ENCODE peak calls at places on chromosomes 16 and 17, in eight cellular contexts. T is breast epithelium, B is brain microvascular endothelial cell, C is progenitor cell of endocrine pancreas, I is ovary, E is uterus, J is psoas muscle, Y is HCT116. K is an unnamed sample.

GRCh38 chr17:48883171-48883570 is 9.4 kb upstream of the ATP5MC1 start:
- DNase-seq in B (no peak), T (no peak), Y (no peak), C (no peak), I (no peak), J (no peak), E (no peak), K (no peak)

GRCh38 chr17:42456223-42457106 is 2.2 kb upstream of the ATP6V0A1 start:
- DNase-seq in B (no peak), T (no peak), J (no peak), I (no peak), E (no peak), C (no peak), Y (no peak), K (peak)

GRCh38 chr17:82647593-82648164 is 565 bp downstream of the WDR45B start:
- DNase-seq in E (peak), Y (no peak), B (no peak), T (no peak), C (peak), J (peak), I (peak), K (no peak)

GRCh38 chr16:23432176-23433128 is 20.5 kb downstream of the COG7 start:
- DNase-seq in Y (no peak), C (no peak), T (no peak), B (no peak), I (no peak), J (no peak), E (no peak), K (peak)

GRCh38 chr17:50218771-50219315 is 17.4 kb upstream of the COL1A1 start:
- DNase-seq in Y (peak), E (no peak), B (peak), C (no peak), T (no peak), I (no peak), J (no peak), K (peak)

GRCh38 chr16:50505115-50505514 is 43.1 kb upstream of the NKD1 start:
- DNase-seq in C (no peak), Y (no peak), I (no peak), E (no peak), B (no peak), T (no peak), J (no peak), K (no peak)

GRCh38 chr17:42682400-42683384 is at the start of gene CNTNAP1:
- DNase-seq in T (no peak), C (no peak), B (peak), E (peak), Y (no peak), I (peak), J (peak), K (peak)

GRCh38 chr17:2299136-2299535 is 4.4 kb downstream of the SMG6 start:
- DNase-seq in C (no peak), E (no peak), I (no peak), T (no peak), J (no peak), B (no peak), Y (no peak), K (no peak)

GRCh38 chr17:35731932-35732805 is 730 bp downstream of the RASL10B start:
- DNase-seq in I (peak), C (no peak), J (no peak), B (no peak), E (no peak), Y (no peak), T (no peak), K (no peak)

GRCh38 chr17:41812176-41813038 is at the start of gene FKBP10:
- DNase-seq in E (peak), I (peak), B (peak), C (peak), T (no peak), J (peak), Y (peak), K (peak)

GRCh38 chr17:2703181-2703580 is 8.4 kb downstream of the CLUH start:
- DNase-seq in Y (no peak), T (peak), C (no peak), E (no peak), B (no peak), I (no peak), J (no peak), K (no peak)

GRCh38 chr16:65622161-65622560 is 500.3 kb upstream of the CDH11 start:
- DNase-seq in T (no peak), B (no peak), J (no peak), Y (no peak), C (no peak), E (no peak), I (no peak), K (no peak)

GRCh38 chr16:81676571-81677374 is 102.3 kb upstream of the PLCG2 start:
- DNase-seq in C (no peak), I (no peak), E (no peak), J (no peak), B (no peak), T (no peak), Y (no peak), K (no peak)

GRCh38 chr17:28864991-28865849 is 10.4 kb downstream of the ERAL1 start:
- DNase-seq in I (no peak), B (no peak), J (no peak), T (no peak), C (no peak), Y (no peak), E (no peak), K (peak)

GRCh38 chr17:63490321-63490720 is 13.5 kb downstream of the ACE start:
- DNase-seq in C (no peak), B (no peak), T (no peak), I (no peak), E (no peak), J (no peak), Y (no peak), K (no peak)
- TF ChIP-seq CTCF in C (no peak), B (no peak), T (no peak), I (no peak), E (no peak), J (no peak), Y (no peak), K (no peak)

GRCh38 chr17:18950944-18951905 is 740 bp upstream of the SLC5A10 start:
- DNase-seq in E (no peak), C (no peak), Y (no peak), B (no peak), T (no peak), I (no peak), J (no peak), K (no peak)

GRCh38 chr17:18949566-18949965 is 2.4 kb upstream of the SLC5A10 start:
- DNase-seq in T (no peak), J (no peak), C (no peak), B (no peak), Y (no peak), I (no peak), E (no peak), K (peak)

GRCh38 chr17:18953231-18953728 is 1.3 kb downstream of the SLC5A10 start:
- DNase-seq in B (no peak), I (no peak), Y (no peak), T (no peak), E (no peak), C (no peak), J (no peak), K (no peak)

GRCh38 chr17:18954321-18954720 is 2.4 kb downstream of the SLC5A10 start:
- DNase-seq in E (no peak), B (no peak), I (no peak), C (no peak), T (no peak), Y (no peak), J (no peak), K (no peak)

DNA sequence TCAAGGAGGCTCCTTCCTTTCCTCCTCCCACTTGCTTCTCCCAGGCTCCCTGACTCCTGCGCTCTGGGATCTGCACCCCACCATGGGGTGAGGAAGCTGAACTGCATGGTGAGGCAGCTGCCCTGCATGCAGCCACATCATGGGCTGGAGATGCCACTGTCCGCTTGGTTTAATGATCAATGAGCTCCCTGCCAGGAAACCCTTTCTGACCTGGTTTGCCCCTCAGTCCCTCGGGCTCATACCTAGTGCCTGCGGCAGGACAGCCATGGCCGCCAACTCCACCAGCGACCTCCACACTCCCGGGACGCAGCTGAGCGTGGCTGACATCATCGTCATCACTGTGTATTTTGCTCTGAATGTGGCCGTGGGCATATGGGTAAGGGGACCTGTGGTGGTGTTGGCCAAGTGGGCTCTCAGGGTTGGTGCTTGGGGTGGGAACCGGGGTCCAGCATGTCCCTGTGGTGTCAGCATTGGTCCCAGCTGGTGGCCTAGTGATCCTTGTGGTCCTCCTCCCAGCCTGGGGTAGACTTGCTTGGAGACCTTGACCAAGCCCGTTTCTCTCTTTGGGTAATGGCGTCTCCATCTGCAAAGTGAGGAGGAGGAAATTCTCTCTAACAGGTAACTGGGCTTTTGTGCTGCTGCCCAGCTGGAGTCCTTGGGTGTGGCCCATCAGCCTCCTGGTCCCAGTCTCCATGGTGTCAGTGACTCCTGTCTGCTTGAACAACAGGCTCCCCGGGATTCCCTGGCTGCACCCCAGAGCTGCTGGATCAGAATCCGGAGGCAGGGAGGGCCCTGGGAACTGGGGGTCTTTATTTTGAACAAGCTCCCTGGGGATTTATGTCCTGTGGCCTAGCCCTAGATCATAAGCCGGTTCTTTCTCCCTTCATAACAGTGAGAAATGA is at the start of gene SLC5A10:
- DNase-seq in I (no peak), T (no peak), Y (no peak), E (no peak), B (no peak), J (no peak), C (no peak), K (no peak)
- TF ChIP-seq CTCF in I (no peak), T (no peak), Y (peak), E (no peak), B (peak), J (no peak), C (peak), K (peak)

DNA sequence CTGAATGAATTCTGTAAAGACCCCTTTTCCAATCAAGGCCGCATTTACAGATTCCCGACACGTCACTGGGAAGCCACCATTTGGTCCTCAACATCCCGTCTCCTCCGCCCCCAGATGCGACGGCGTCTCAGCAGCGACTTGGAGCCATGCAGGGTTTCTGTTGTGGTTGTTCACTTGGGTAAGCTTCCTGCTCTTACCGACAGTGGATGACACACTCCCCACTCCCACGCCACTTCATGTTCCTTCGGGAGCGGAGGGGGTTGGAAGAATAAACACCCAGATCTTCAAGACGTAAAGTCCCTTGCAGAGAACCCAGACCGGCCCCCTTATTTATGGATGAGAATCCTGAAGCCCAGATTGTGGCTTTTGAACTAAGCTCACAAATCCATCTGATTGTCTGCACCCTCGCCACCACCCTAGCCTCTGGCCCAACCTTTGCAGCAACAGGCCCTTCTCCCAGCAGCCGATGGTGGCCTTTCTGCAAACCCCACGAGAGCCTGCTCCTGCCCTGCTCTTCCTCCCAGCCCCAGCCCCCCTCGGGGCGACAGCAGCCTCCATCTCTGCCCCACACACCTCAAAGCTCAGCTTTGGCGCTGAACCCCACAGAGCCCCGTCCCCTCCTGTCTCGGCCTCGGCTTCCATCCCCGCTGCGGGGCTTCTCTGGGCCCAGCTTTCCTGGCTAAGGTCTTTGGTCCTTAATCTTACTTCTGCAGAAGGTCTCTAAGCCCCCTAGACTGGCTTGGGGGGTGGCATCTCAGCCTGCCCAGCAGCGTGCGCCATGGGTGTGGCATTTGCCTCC is 19.0 kb upstream of the OSGIN1 start:
- DNase-seq in E (no peak), C (no peak), B (peak), T (no peak), Y (no peak), I (no peak), J (no peak), K (peak)
- TF ChIP-seq CTCF in E (no peak), C (no peak), B (no peak), T (no peak), Y (no peak), I (no peak), J (no peak), K (no peak)

DNA sequence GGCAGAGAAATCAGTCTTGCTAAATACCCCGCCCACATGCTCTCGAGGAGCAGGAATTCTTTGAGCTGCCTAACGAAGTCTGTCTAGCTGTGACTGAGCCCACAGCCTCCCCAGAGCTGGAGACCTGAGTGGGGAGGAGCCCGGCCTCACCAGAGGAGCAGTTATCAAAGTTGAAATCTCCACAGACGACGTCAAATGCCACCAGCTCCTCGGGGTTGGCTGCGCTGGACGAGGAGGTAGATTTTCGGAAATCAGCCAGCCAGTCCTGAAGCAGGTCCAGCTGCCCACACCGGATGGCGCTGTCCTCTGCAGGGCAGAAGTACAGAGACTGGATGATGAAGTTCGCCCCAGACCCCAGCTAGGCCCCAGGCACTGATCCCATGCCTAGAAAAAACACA is 53.8 kb downstream of the PRMT7 start:
- DNase-seq in I (no peak), C (no peak), B (no peak), E (no peak), J (no peak), T (no peak), Y (no peak), K (peak)
- TF ChIP-seq CTCF in I (no peak), C (peak), B (peak), E (no peak), J (no peak), T (no peak), Y (peak), K (peak)

DNA sequence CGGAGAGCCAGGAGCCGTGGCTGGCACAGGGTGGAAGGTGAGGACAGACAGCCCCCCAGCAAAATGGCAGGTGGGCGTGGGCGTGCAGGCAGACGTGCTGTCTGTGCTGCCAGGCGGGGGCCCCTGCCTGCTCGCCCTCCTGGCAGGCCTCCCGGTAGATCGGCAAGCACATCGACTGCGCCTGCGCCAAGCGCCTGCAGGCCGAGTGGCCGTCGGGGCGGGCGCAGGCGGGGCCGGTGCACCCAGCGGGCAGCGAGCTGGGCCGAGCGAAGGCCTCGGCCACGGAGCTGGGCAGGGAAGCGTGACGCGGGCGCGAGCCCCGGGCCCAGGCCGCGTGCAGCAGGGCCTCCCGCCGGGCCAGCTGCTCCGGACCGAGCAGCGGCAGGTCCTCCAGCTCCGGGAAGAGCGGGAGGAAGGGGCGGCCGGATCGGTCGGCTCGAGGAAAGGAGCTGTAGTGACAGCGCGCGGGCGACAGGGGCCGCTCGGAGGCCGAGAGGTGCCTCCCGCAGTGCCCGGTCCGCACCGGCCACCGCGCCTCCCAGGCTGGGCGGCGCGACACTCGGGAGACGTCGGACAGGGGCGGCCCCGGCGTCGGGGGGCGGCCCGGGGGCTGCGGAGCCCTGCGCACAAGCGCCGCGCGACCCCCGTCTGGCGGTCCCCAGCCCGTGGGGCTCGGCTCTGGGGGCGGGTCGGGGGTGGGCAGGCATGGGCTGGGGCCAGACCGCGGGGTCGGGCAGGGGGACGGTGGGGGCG is 16.9 kb downstream of the GRIN2C start:
- DNase-seq in C (peak), I (peak), Y (peak), E (peak), B (peak), T (no peak), J (peak), K (peak)
- TF ChIP-seq CTCF in C (peak), I (no peak), Y (peak), E (peak), B (peak), T (no peak), J (peak), K (peak)

DNA sequence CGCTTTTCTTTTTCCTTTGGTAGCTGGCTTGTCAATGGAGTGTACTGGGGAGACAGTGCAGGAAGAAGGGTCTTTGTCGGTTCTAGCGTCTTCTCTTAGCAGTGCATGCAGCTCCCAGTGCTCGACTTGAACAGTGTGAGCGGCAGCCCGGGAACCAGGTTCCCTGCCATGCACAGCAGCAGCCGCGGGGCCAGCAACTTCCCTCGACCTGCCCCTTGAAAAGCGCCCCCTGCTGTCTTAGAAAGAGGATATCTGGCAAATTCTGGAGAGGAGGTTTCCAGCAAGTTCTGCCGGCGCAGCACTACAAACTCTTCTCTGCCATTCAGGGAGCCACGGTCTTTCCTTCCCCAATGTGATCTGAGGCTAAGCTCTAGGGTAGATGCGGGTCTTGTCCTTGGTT is 451.5 kb downstream of the PMP22 start:
- DNase-seq in Y (no peak), E (no peak), J (no peak), B (no peak), C (no peak), I (no peak), T (no peak), K (peak)
- TF ChIP-seq CTCF in Y (peak), E (no peak), J (no peak), B (peak), C (peak), I (no peak), T (no peak), K (peak)

DNA sequence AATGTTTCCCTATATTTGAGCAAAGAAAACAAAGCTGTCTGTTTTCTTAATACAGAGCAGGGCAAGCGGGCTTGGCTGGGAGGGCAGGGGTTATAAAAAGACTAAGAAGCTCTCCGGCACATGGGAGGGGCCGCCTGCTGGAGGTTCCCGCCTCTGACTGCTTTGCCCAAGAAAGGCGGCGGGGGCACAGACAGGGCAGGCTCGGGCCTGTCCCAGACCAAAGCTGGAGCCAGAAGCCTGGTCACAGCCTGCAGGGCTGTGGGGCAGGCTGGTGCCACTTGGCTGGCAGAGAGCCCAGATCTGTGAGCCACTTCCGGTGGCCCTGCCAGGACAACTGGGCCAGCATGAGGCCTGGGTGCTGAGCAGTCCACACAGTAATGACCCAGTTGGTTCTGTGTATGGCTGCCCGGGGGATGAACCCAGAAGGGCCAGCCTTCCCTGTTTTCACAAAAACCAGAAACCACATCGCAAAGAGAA is 89.4 kb downstream of the LITAF start:
- DNase-seq in J (peak), E (peak), B (peak), C (no peak), I (peak), T (peak), Y (peak), K (peak)
- TF ChIP-seq CTCF in J (no peak), E (peak), B (peak), C (no peak), I (no peak), T (no peak), Y (peak), K (peak)

K was measured in fibroblast of pulmonary artery.